ENCODE peak calls at places on chromosomes 3 and 15, in eight cellular contexts. B is activated CD8-positive, alpha-beta memory T cell treated with anti-CD3 and anti-CD28 coated beads for 48 hours; S is A673; W is activated CD4-positive, alpha-beta T cell treated with anti-CD3 and anti-CD28 coated beads, Interleukin-2, amount 50 U/mL, for 1 hour; U is stimulated activated CD4-positive, alpha-beta T cell treated with anti-CD3 and anti-CD28 coated beads, Interleukin-15, amount 100 ng/mL, for 1 hour; I is uterus; Z is GM04504; F is psoas muscle. J is an unnamed sample.

GRCh38 chr3:61299343-61299742 is 48.1 kb upstream of the FHIT start:
- DNase-seq in B (no peak), S (no peak), W (no peak), U (no peak), I (no peak), Z (no peak), F (no peak), J (no peak)

GRCh38 chr15:48084759-48085420 is 35.9 kb upstream of the SLC24A5 start:
- DNase-seq in B (no peak), S (peak; percentile 73), W (no peak), U (no peak), I (no peak), Z (no peak), F (no peak), J (peak; percentile 8)

GRCh38 chr3:23202203-23202920 is 765 bp upstream of the UBE2E2 start:
- DNase-seq in B (no peak), S (peak; percentile 3), W (no peak), U (peak; percentile 1), I (no peak), Z (no peak), F (no peak), J (no peak)

GRCh38 chr15:58981808-58982475 is 5.5 kb upstream of the RNF111 start:
- DNase-seq in B (no peak), S (no peak), W (no peak), U (no peak), I (no peak), Z (no peak), F (no peak), J (no peak)

GRCh38 chr15:96328101-96328958 is 2.2 kb upstream of the NR2F2 start:
- DNase-seq in B (no peak), S (peak; percentile 6), W (no peak), U (no peak), I (no peak), Z (no peak), F (no peak), J (no peak)

GRCh38 chr3:23810342-23811116 is 4.8 kb downstream of the UBE2E1 start:
- DNase-seq in B (no peak), S (peak; percentile 59), W (peak; percentile 22), U (peak; percentile 11), I (peak; percentile 52), Z (no peak), F (peak; percentile 61), J (no peak)

GRCh38 chr15:75309711-75310110 is 26.2 kb upstream of the COMMD4 start:
- DNase-seq in B (no peak), S (no peak), W (no peak), U (no peak), I (no peak), Z (no peak), F (no peak), J (no peak)

GRCh38 chr3:4741404-4742307 is 237.6 kb upstream of the BHLHE40 start:
- DNase-seq in B (no peak), S (no peak), W (no peak), U (no peak), I (peak; percentile 72), Z (peak; percentile 94), F (peak; percentile 40), J (peak; percentile 89)

GRCh38 chr3:106824856-106825255 is 552.4 kb upstream of the CCDC54 start:
- DNase-seq in B (no peak), S (peak; percentile 37), W (no peak), U (no peak), I (no peak), Z (peak; percentile 27), F (no peak), J (peak; percentile 13)

GRCh38 chr3:111681705-111682426 is 86.7 kb upstream of the ZBED2 start:
- DNase-seq in B (no peak), S (no peak), W (no peak), U (no peak), I (no peak), Z (no peak), F (no peak), J (no peak)

GRCh38 chr15:79954659-79955058 is 16.3 kb downstream of the BCL2A1 start:
- DNase-seq in B (no peak), S (no peak), W (no peak), U (no peak), I (no peak), Z (no peak), F (no peak), J (no peak)

GRCh38 chr3:192847918-192848317 is 69.7 kb downstream of the MB21D2 start:
- DNase-seq in B (no peak), S (no peak), W (no peak), U (no peak), I (no peak), Z (no peak), F (no peak), J (no peak)

GRCh38 chr15:40991355-40991754 is 38.1 kb downstream of the CHAC1 start:
- DNase-seq in B (no peak), S (peak; percentile 57), W (no peak), U (no peak), I (no peak), Z (no peak), F (no peak), J (no peak)

GRCh38 chr15:34984884-34985630 is 3.0 kb downstream of the ZNF770 start:
- DNase-seq in B (no peak), S (no peak), W (no peak), U (no peak), I (no peak), Z (no peak), F (peak; percentile 41), J (no peak)

GRCh38 chr15:56185980-56186379 is 57.7 kb downstream of the RFX7 start:
- DNase-seq in B (no peak), S (no peak), W (no peak), U (no peak), I (no peak), Z (no peak), F (no peak), J (no peak)

J was measured in Panc1.